ENCODE peak calls at places on chromosomes 16 and 17, in four cellular contexts. N, O, Q and H are unnamed samples.
A peak's percentile ranks its signal among the peaks of the same experiment; 100 is the strongest.

GRCh38 chr17:29619251-29619650 is 3.5 kb downstream of the CORO6 start:
- DNase-seq in Q (peak; percentile 74), O (no peak), N (no peak), H (no peak)

GRCh38 chr16:46928811-46929210 is 44.6 kb downstream of the GPT2 start:
- DNase-seq in N (no peak), O (no peak), Q (no peak), H (no peak)

GRCh38 chr17:63826468-63827001 is 696 bp upstream of the PSMC5 start:
- DNase-seq in N (no peak), Q (no peak), O (no peak), H (peak; percentile 31)

GRCh38 chr17:63538693-63539595 is 11.3 kb upstream of the DCAF7 start:
- DNase-seq in N (no peak), Q (no peak), O (no peak), H (no peak)

GRCh38 chr17:17889922-17890321 is 53.1 kb upstream of the SREBF1 start:
- DNase-seq in Q (no peak), O (no peak), N (no peak), H (no peak)

GRCh38 chr17:50675627-50676026 is 32.1 kb downstream of the ANKRD40 start:
- DNase-seq in N (no peak), O (no peak), Q (no peak), H (no peak)

GRCh38 chr16:27242868-27243590 is 25.5 kb downstream of the NSMCE1 start:
- DNase-seq in N (peak; percentile 50), Q (no peak), O (no peak), H (peak; percentile 99)

GRCh38 chr17:47733047-47733413 is at the start of gene TBX21:
- DNase-seq in Q (peak; percentile 64), N (no peak), O (no peak), H (no peak)

GRCh38 chr16:47884131-47884725 is 271.6 kb downstream of the ABCC12 start:
- DNase-seq in Q (no peak), O (no peak), N (no peak), H (no peak)

GRCh38 chr17:72778161-72779151 is 314.0 kb downstream of the SLC39A11 start:
- DNase-seq in O (no peak), N (no peak), Q (no peak), H (no peak)

GRCh38 chr16:75225092-75225491 is 6.3 kb downstream of the CTRB1 start:
- DNase-seq in Q (no peak), N (no peak), O (no peak), H (no peak)

GRCh38 chr17:72988451-72988850 is 104.0 kb downstream of the SLC39A11 start:
- DNase-seq in O (no peak), Q (no peak), N (no peak), H (no peak)

GRCh38 chr16:65062736-65063583 is 58.9 kb downstream of the CDH11 start:
- DNase-seq in Q (no peak), O (no peak), N (no peak), H (no peak)

GRCh38 chr16:24900230-24900629 is 54.5 kb downstream of the SLC5A11 start:
- DNase-seq in Q (no peak), O (no peak), N (no peak), H (no peak)

GRCh38 chr17:77329741-77330531 is 189.2 kb downstream of the SEC14L1 start:
- DNase-seq in Q (peak; percentile 8), N (no peak), O (no peak), H (no peak)

GRCh38 chr17:77507116-77507885 is 366.5 kb downstream of the SEC14L1 start:
- DNase-seq in O (no peak), N (no peak), Q (no peak), H (no peak)

GRCh38 chr17:57955183-57955952 is at the start of gene CUEDC1:
- DNase-seq in Q (peak; percentile 81), O (no peak), N (no peak), H (peak; percentile 41)

GRCh38 chr16:1493746-1494094 is 560 bp downstream of the TELO2 start:
- DNase-seq in N (no peak), O (no peak), Q (no peak), H (no peak)

GRCh38 chr17:34347063-34347462 is 9.2 kb upstream of the CCL13 start:
- DNase-seq in N (no peak), Q (no peak), O (no peak), H (no peak)

GRCh38 chr17:61402978-61403845 is 3.6 kb downstream of the TBX2 start:
- DNase-seq in O (no peak), N (no peak), Q (no peak), H (peak; percentile 43)

GRCh38 chr17:58624751-58625150 is 67.1 kb downstream of the TEX14 start:
- DNase-seq in N (no peak), O (no peak), Q (no peak), H (no peak)

GRCh38 chr17:47994714-47995113 is 23.8 kb downstream of the CDK5RAP3 start:
- DNase-seq in Q (no peak), N (no peak), O (no peak), H (no peak)

GRCh38 chr17:58666858-58667267 is 25.0 kb downstream of the TEX14 start:
- DNase-seq in Q (peak; percentile 87), N (peak; percentile 16), O (no peak), H (no peak)

GRCh38 chr16:57949595-57950238 is 21.2 kb downstream of the CNGB1 start:
- DNase-seq in O (no peak), Q (no peak), N (no peak), H (no peak)

GRCh38 chr17:43529977-43530302 is 16.2 kb downstream of the ETV4 start:
- DNase-seq in N (no peak), Q (no peak), O (no peak), H (no peak)

GRCh38 chr17:44079877-44080821 is 9.6 kb downstream of the G6PC3 start:
- DNase-seq in O (no peak), Q (no peak), N (no peak), H (no peak)

GRCh38 chr17:41555105-41555887 is 16.6 kb downstream of the KRT9 start:
- DNase-seq in N (no peak), Q (no peak), O (no peak), H (no peak)

GRCh38 chr17:82134101-82134500 is 36.1 kb upstream of the FASN start:
- DNase-seq in N (no peak), Q (no peak), O (no peak), H (no peak)

GRCh38 chr16:52552643-52553042 is 5.7 kb upstream of the TOX3 start:
- DNase-seq in N (no peak), O (no peak), Q (no peak), H (no peak)

GRCh38 chr17:29720471-29720990 is 97.8 kb upstream of the CORO6 start:
- DNase-seq in O (no peak), N (no peak), Q (no peak), H (no peak)

GRCh38 chr16:49158029-49158642 is 123.5 kb downstream of the CBLN1 start:
- DNase-seq in N (no peak), Q (peak; percentile 28), O (peak; percentile 16), H (no peak)

GRCh38 chr17:75994802-75995350 is 5.8 kb upstream of the CDK3 start:
- DNase-seq in N (no peak), O (no peak), Q (no peak), H (no peak)

GRCh38 chr17:76000016-76000754 is 470 bp upstream of the CDK3 start:
- DNase-seq in O (no peak), Q (no peak), N (no peak), H (peak; percentile 19)

GRCh38 chr17:75998327-75998795 is 2.3 kb upstream of the CDK3 start:
- DNase-seq in O (no peak), N (no peak), Q (no peak), H (no peak)

GRCh38 chr17:75995385-75995925 is 5.2 kb upstream of the CDK3 start:
- DNase-seq in O (no peak), Q (no peak), N (no peak), H (no peak)

GRCh38 chr17:75996665-75997590 is 3.7 kb upstream of the CDK3 start:
- DNase-seq in O (no peak), Q (peak; percentile 31), N (no peak), H (peak; percentile 40)
- TF ChIP-seq CTCF in O (no peak), Q (no peak), N (no peak), H (no peak)

GRCh38 chr17:70183508-70183907 is 14.2 kb downstream of the KCNJ2 start:
- DNase-seq in O (no peak), Q (no peak), N (no peak), H (no peak)
- TF ChIP-seq CTCF in O (no peak), Q (no peak), N (no peak), H (no peak)

GRCh38 chr17:55870044-55870443 is 119.2 kb downstream of the PCTP start:
- DNase-seq in Q (no peak), O (no peak), N (no peak), H (no peak)

GRCh38 chr17:55872374-55872773 is 121.5 kb downstream of the PCTP start:
- DNase-seq in N (no peak), Q (no peak), O (no peak), H (no peak)

DNA sequence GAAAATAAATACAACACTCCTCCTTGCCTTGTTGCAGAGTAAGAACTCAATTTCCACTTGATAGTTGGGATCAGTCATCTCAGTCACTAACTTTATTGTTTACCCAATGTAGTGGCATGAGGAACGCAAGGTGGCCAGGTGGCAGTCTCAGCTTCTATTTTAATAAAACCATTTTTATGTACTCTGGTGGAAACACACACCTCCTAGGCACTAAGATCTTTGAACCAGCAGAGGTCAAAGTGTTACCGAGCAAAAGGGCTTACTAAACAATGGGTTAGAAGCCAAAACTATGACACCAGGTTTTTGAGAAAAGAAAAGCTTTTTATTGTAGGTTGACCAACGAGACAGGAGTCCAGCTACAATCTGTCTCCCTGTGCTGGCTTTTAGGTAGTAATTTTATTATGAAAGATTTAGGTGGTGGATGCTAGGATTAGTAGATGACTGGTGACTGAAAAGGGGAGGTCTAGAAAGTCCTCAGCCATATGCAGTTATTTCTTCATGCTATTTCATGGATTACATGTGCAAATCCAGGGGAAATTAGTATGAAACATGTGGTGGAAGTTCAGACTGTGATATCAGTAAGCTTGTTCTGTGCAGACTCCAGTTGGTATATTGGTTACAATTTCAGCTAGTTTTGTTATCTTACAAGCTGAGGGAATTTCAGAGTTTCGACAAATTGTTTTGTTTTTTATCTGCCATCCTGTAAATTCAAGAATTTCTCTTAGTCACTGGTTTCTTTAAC is 122.3 kb downstream of the PCTP start:
- DNase-seq in N (no peak), O (no peak), Q (no peak), H (no peak)
- TF ChIP-seq CTCF in N (no peak), O (no peak), Q (no peak), H (no peak)

DNA sequence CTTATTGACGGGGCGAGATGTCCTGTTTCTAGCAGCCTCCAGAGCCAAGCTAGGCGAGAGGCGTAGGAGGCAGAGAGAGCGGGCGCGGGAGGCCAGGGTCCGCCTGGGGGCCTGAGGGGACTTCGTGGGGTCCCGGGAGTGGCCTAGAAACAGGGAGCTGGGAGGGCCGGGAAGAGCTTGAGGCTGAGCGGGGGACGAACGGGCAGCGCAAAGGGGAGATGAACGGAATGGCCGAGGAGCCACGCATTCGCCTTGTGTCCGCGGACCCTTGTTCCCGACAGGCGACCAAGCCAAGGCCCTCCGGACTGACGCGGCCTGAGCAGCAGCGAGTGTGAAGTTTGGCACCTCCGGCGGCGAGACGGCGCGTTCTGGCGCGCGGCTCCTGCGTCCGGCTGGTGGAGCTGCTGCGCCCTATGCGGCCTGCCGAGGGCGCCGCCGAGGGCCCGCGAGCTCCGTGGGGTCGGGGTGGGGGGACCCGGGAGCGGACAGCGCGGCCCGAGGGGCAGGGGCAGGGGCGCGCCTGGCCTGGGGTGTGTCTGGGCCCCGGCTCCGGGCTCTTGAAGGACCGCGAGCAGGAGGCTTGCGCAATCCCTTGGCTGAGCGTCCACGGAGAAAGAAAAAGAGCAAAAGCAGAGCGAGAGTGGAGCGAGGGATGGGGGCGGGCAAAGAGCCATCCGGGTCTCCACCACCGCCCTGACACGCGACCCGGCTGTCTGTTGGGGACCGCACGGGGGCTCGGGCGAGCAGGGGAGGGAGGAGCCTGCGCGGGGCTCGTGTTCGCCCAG is 1.2 kb upstream of the CBX4 start:
- DNase-seq in N (no peak), Q (peak; percentile 52), O (no peak), H (no peak)
- TF ChIP-seq CTCF in N (no peak), Q (no peak), O (no peak), H (peak; percentile 18)